ENCODE peak calls at places on chromosomes 6 and 20, in seven cellular contexts. W is activated B cell treated with CpG ODN at 0.5 μM for 24 hours; Z is fibroblast of gingiva; T is stimulated activated CD8-positive, alpha-beta memory T cell treated with anti-CD3 and anti-CD28 coated beads, Interleukin-4, amount 100 ng/mL, for 1 hour; L is RCC 7860; E is cardiac fibroblast; B is choroid plexus epithelial cell. Q is an unnamed sample.

GRCh38 chr6:166459272-166459671 is 76.5 kb upstream of the MPC1 start:
- DNase-seq in W (no peak), Z (no peak), T (no peak), L (no peak), E (no peak), B (no peak), Q (no peak)

GRCh38 chr6:1704711-1705110 is 95.0 kb downstream of the FOXC1 start:
- DNase-seq in W (no peak), Z (no peak), T (no peak), L (no peak), E (no peak), B (no peak), Q (no peak)

GRCh38 chr6:162684961-162685360 is 42.6 kb downstream of the PRKN start:
- DNase-seq in W (no peak), Z (no peak), T (no peak), L (no peak), E (no peak), B (no peak), Q (no peak)

GRCh38 chr6:98044168-98044567 is 761.2 kb upstream of the MMS22L start:
- DNase-seq in W (no peak), Z (no peak), T (no peak), L (no peak), E (no peak), B (no peak), Q (no peak)

GRCh38 chr20:19688031-19688806 is 69.8 kb upstream of the RIN2 start:
- DNase-seq in W (no peak), Z (peak), T (no peak), L (peak), E (peak), B (peak), Q (peak)

GRCh38 chr6:134720353-134721094 is 229.4 kb downstream of the ALDH8A1 start:
- DNase-seq in W (no peak), Z (peak), T (no peak), L (no peak), E (peak), B (peak), Q (peak)

GRCh38 chr6:119331676-119332286 is 17.8 kb downstream of the MAN1A1 start:
- DNase-seq in W (no peak), Z (no peak), T (no peak), L (no peak), E (no peak), B (no peak), Q (no peak)

GRCh38 chr20:56345911-56346310 is 12.9 kb upstream of the FAM210B start:
- DNase-seq in W (no peak), Z (no peak), T (no peak), L (no peak), E (peak), B (no peak), Q (peak)

GRCh38 chr20:58439974-58440767 is 51.1 kb downstream of the VAPB start:
- DNase-seq in W (no peak), Z (no peak), T (no peak), L (no peak), E (peak), B (peak), Q (peak)

GRCh38 chr6:45592991-45593390 is 215.3 kb upstream of the SUPT3H start:
- DNase-seq in W (no peak), Z (no peak), T (no peak), L (no peak), E (peak), B (peak), Q (peak)

GRCh38 chr20:54292186-54292585 is 84.3 kb downstream of the PFDN4 start:
- DNase-seq in W (no peak), Z (no peak), T (no peak), L (no peak), E (peak), B (peak), Q (peak)

GRCh38 chr20:62065669-62066338 is at the start of gene TAF4:
- DNase-seq in W (peak), Z (peak), T (peak), L (peak), E (peak), B (peak), Q (peak)

GRCh38 chr20:1122388-1123315 is 4.2 kb downstream of the PSMF1 start:
- DNase-seq in W (no peak), Z (peak), T (no peak), L (no peak), E (peak), B (peak), Q (peak)

GRCh38 chr6:167402195-167402686 is 77.4 kb downstream of the TTLL2 start:
- DNase-seq in W (no peak), Z (no peak), T (no peak), L (no peak), E (no peak), B (no peak), Q (no peak)

GRCh38 chr6:169046483-169047192 is 207.0 kb downstream of the THBS2 start:
- DNase-seq in W (no peak), Z (peak), T (no peak), L (peak), E (no peak), B (peak), Q (peak)

GRCh38 chr20:39289316-39289715 is 327.2 kb downstream of the DHX35 start:
- DNase-seq in W (no peak), Z (no peak), T (no peak), L (no peak), E (no peak), B (no peak), Q (no peak)

GRCh38 chr20:58218665-58219341 is 9.7 kb downstream of the ANKRD60 start:
- DNase-seq in W (no peak), Z (no peak), T (no peak), L (no peak), E (no peak), B (no peak), Q (no peak)

GRCh38 chr6:161169690-161170089 is 104.2 kb downstream of the AGPAT4 start:
- DNase-seq in W (no peak), Z (peak), T (no peak), L (peak), E (peak), B (peak), Q (peak)

GRCh38 chr6:21664263-21665081 is 70.9 kb downstream of the SOX4 start:
- DNase-seq in W (no peak), Z (no peak), T (no peak), L (no peak), E (no peak), B (peak), Q (peak)

GRCh38 chr6:136587527-136587926 is 37.3 kb upstream of the MAP7 start:
- DNase-seq in W (no peak), Z (no peak), T (no peak), L (no peak), E (no peak), B (peak), Q (no peak)

GRCh38 chr20:58691773-58692578 is 624 bp upstream of the NPEPL1 start:
- DNase-seq in W (no peak), Z (peak), T (no peak), L (no peak), E (peak), B (peak), Q (peak)

GRCh38 chr6:75386050-75386770 is 101.6 kb upstream of the TMEM30A start:
- DNase-seq in W (no peak), Z (no peak), T (no peak), L (peak), E (no peak), B (peak), Q (peak)

GRCh38 chr20:34475979-34476736 is 40.1 kb upstream of the DYNLRB1 start:
- DNase-seq in W (peak), Z (peak), T (no peak), L (no peak), E (peak), B (peak), Q (peak)

GRCh38 chr20:49838546-49838945 is 25.9 kb downstream of the SLC9A8 start:
- DNase-seq in W (no peak), Z (no peak), T (no peak), L (no peak), E (no peak), B (no peak), Q (no peak)

GRCh38 chr6:44649365-44650025 is 262.0 kb downstream of the CDC5L start:
- DNase-seq in W (no peak), Z (peak), T (no peak), L (no peak), E (peak), B (peak), Q (peak)

GRCh38 chr6:160071805-160072687 is 49.6 kb upstream of the SLC22A1 start:
- DNase-seq in W (no peak), Z (no peak), T (no peak), L (no peak), E (peak), B (peak), Q (no peak)

GRCh38 chr6:36368921-36369880 is 18.3 kb downstream of the ETV7 start:
- DNase-seq in W (no peak), Z (peak), T (no peak), L (peak), E (peak), B (peak), Q (peak)

Q was measured in amniotic epithelial cell.